ENCODE peak calls at places on chromosome 9, in ten cellular contexts. R is A172; L is iris pigment epithelial cell; G is fibroblast of pulmonary artery; M is NCI-H1105; I is stomach; J is adrenal gland; P is NCI-H1436 treated with DMSO at 0.1 percent for 48 hours; X is astrocyte of the hippocampus; S is naive thymus-derived CD4-positive, alpha-beta T cell. Q is an unnamed sample.

GRCh38 chr9:93492327-93492726 is 38.9 kb upstream of the FAM120AOS start:
- DNase-seq in J (no peak), P (no peak), X (no peak), I (no peak), L (no peak), R (no peak), G (no peak), M (no peak), S (no peak), Q (no peak)

GRCh38 chr9:77632652-77633051 is 15.5 kb downstream of the GNA14 start:
- DNase-seq in I (no peak), L (no peak), R (no peak), G (no peak), J (no peak), P (no peak), M (no peak), X (no peak), S (no peak), Q (no peak)

GRCh38 chr9:132908635-132909034 is 29.9 kb downstream of the SPACA9 start:
- DNase-seq in G (no peak), L (no peak), P (no peak), X (no peak), I (no peak), S (no peak), J (no peak), R (no peak), M (no peak), Q (no peak)

GRCh38 chr9:18720691-18721090 is 246.7 kb downstream of the ADAMTSL1 start:
- DNase-seq in P (no peak), I (no peak), G (no peak), X (peak), R (no peak), J (peak), L (peak), S (no peak), M (no peak), Q (no peak)

GRCh38 chr9:115717298-115717697 is 436.3 kb upstream of the PAPPA start:
- DNase-seq in M (no peak), P (no peak), X (no peak), J (no peak), R (no peak), S (no peak), I (no peak), L (peak), G (peak), Q (no peak)

GRCh38 chr9:123344273-123345096 is 11.5 kb upstream of the CRB2 start:
- DNase-seq in I (no peak), M (no peak), J (no peak), P (no peak), L (no peak), R (no peak), S (no peak), G (no peak), X (no peak), Q (no peak)

GRCh38 chr9:14561929-14562386 is 131.3 kb downstream of the ZDHHC21 start:
- DNase-seq in P (no peak), M (no peak), I (no peak), L (no peak), J (no peak), X (no peak), G (no peak), R (no peak), S (no peak), Q (no peak)

GRCh38 chr9:88477300-88477751 is 57.7 kb upstream of the NXNL2 start:
- DNase-seq in P (no peak), J (no peak), I (no peak), X (peak), G (peak), L (peak), S (no peak), M (no peak), R (peak), Q (no peak)

GRCh38 chr9:101604287-101604686 is 9.5 kb upstream of the PPP3R2 start:
- DNase-seq in R (no peak), M (no peak), P (no peak), X (no peak), S (no peak), G (no peak), L (no peak), I (no peak), J (no peak), Q (no peak)

GRCh38 chr9:129685220-129685932 is 19.9 kb downstream of the PRRX2 start:
- DNase-seq in L (peak), P (no peak), R (peak), G (no peak), M (no peak), S (no peak), I (no peak), X (peak), J (no peak), Q (no peak)

GRCh38 chr9:19028835-19029451 is 4.1 kb downstream of the SAXO1 start:
- DNase-seq in P (no peak), J (peak), S (peak), I (peak), X (peak), L (peak), G (peak), R (peak), M (peak), Q (peak)

GRCh38 chr9:79465171-79465570 is 106.6 kb upstream of the TLE4 start:
- DNase-seq in R (no peak), P (no peak), L (no peak), G (no peak), I (no peak), M (no peak), X (no peak), J (no peak), S (no peak), Q (no peak)

GRCh38 chr9:20321683-20322082 is 300.6 kb downstream of the MLLT3 start:
- DNase-seq in R (peak), M (no peak), G (no peak), L (no peak), X (no peak), J (no peak), I (no peak), P (no peak), S (peak), Q (no peak)

GRCh38 chr9:77807846-77808749 is 160.0 kb upstream of the GNA14 start:
- DNase-seq in M (no peak), L (peak), P (no peak), X (no peak), J (no peak), I (no peak), S (no peak), G (no peak), R (no peak), Q (no peak)

GRCh38 chr9:35075358-35075757 is 2.9 kb upstream of the VCP start:
- DNase-seq in J (no peak), G (no peak), R (no peak), M (no peak), I (no peak), P (no peak), X (no peak), L (no peak), S (no peak), Q (no peak)

GRCh38 chr9:110626109-110626829 is 42.3 kb upstream of the MUSK start:
- DNase-seq in I (no peak), J (no peak), X (peak), R (peak), M (no peak), P (no peak), G (peak), L (peak), S (no peak), Q (no peak)

GRCh38 chr9:83108208-83108607 is 45.3 kb upstream of the RASEF start:
- DNase-seq in P (no peak), R (no peak), S (no peak), J (no peak), M (no peak), I (no peak), X (no peak), L (no peak), G (no peak), Q (no peak)

GRCh38 chr9:114990901-114991300 is 60.5 kb upstream of the TNFSF8 start:
- DNase-seq in L (no peak), P (no peak), S (no peak), X (no peak), M (no peak), R (no peak), I (no peak), J (no peak), G (no peak), Q (no peak)

GRCh38 chr9:30382271-30382670 is 2002.2 kb upstream of the ACO1 start:
- DNase-seq in L (no peak), M (no peak), I (no peak), G (peak), J (no peak), S (no peak), R (no peak), P (no peak), X (no peak), Q (no peak)

Q was measured in NCI-H446.